ENCODE peak calls at places on chromosome 18, in eight cellular contexts. E, C, T, S, X, N, A and Q are unnamed samples.

GRCh38 chr18:9683418-9684396 is 24.4 kb upstream of the RAB31 start:
- DNase-seq in E (no peak), C (peak; percentile 56), T (peak; percentile 54), S (no peak), X (no peak), N (peak; percentile 25), A (peak; percentile 64), Q (peak; percentile 86)

GRCh38 chr18:62364558-62364957 is 39.4 kb downstream of the TNFRSF11A start:
- DNase-seq in E (no peak), C (no peak), T (no peak), S (no peak), X (no peak), N (no peak), A (no peak), Q (no peak)

GRCh38 chr18:51427012-51427411 is 229.5 kb upstream of the MEX3C start:
- DNase-seq in E (no peak), C (no peak), T (no peak), S (no peak), X (no peak), N (no peak), A (no peak), Q (no peak)

GRCh38 chr18:52617931-52618330 is 277.9 kb downstream of the DCC start:
- DNase-seq in E (no peak), C (no peak), T (no peak), S (no peak), X (no peak), N (no peak), A (no peak), Q (peak; percentile 21)

GRCh38 chr18:37565985-37566478 is 434 bp upstream of the CELF4 start:
- DNase-seq in E (no peak), C (peak; percentile 54), T (peak; percentile 55), S (no peak), X (no peak), N (peak; percentile 91), A (no peak), Q (peak; percentile 26)

GRCh38 chr18:12606592-12607315 is 51.2 kb downstream of the SPIRE1 start:
- DNase-seq in E (no peak), C (peak; percentile 64), T (peak; percentile 34), S (peak; percentile 85), X (no peak), N (no peak), A (no peak), Q (no peak)

GRCh38 chr18:12744103-12744502 is 41.3 kb downstream of the PSMG2 start:
- DNase-seq in E (no peak), C (peak; percentile 75), T (peak; percentile 32), S (no peak), X (no peak), N (peak; percentile 41), A (no peak), Q (peak; percentile 80)

GRCh38 chr18:57950542-57950941 is 93.5 kb upstream of the NEDD4L start:
- DNase-seq in E (no peak), C (no peak), T (no peak), S (no peak), X (no peak), N (no peak), A (no peak), Q (no peak)

GRCh38 chr18:4720498-4720897 is 265.4 kb upstream of the DLGAP1 start:
- DNase-seq in E (no peak), C (no peak), T (no peak), S (no peak), X (no peak), N (no peak), A (no peak), Q (no peak)

GRCh38 chr18:74373428-74373827 is 57.8 kb downstream of the C18orf63 start:
- DNase-seq in E (peak; percentile 15), C (no peak), T (no peak), S (no peak), X (no peak), N (no peak), A (no peak), Q (no peak)